ENCODE peak calls at places on chromosomes 1 and 21, in eight cellular contexts. Q is tibial nerve; N is endodermal cell; B is ascending aorta; C is SJSA1; V is psoas muscle; Z is naive thymus-derived CD4-positive, alpha-beta T cell; F is Panc1. K is an unnamed sample. For H3K36me3 and H3K27me3, the result is how much of the 10 kb centered on the place peaks cover.

GRCh38 chr1:54800899-54801759 is at the start of gene TTC22:
- DNase-seq in C (no peak), N (peak), Z (peak), F (no peak), B (no peak), Q (no peak), V (peak), K (peak)

GRCh38 chr1:6962390-6962955 is 177.2 kb downstream of the CAMTA1 start:
- DNase-seq in Z (peak), C (no peak), Q (no peak), B (no peak), F (peak), N (peak), V (peak), K (peak)

GRCh38 chr1:4655674-4656532 is 1.5 kb downstream of the AJAP1 start:
- DNase-seq in N (peak), Q (peak), Z (no peak), C (no peak), F (no peak), B (no peak), V (peak), K (peak)

GRCh38 chr1:155681776-155682175 is 6.8 kb downstream of the YY1AP1 start:
- DNase-seq in Z (no peak), Q (no peak), F (no peak), B (no peak), C (no peak), N (no peak), V (no peak), K (no peak)

GRCh38 chr21:44708213-44708865 is 3.0 kb downstream of the TSPEAR start:
- DNase-seq in V (no peak), C (no peak), N (peak), B (peak), Q (no peak), Z (no peak), F (no peak), K (peak)

GRCh38 chr1:159250817-159251216 is 46.1 kb downstream of the ACKR1 start:
- DNase-seq in N (peak), F (no peak), V (no peak), Z (no peak), Q (no peak), C (no peak), B (no peak), K (no peak)

GRCh38 chr21:14864211-14865021 is 200.4 kb downstream of the NRIP1 start:
- DNase-seq in Z (peak), V (peak), N (peak), Q (peak), C (peak), F (no peak), B (no peak), K (no peak)

GRCh38 chr1:172917972-172918371 is 132.8 kb downstream of the TNFSF18 start:
- DNase-seq in Z (no peak), C (peak), B (peak), V (no peak), Q (no peak), N (no peak), F (peak), K (no peak)

GRCh38 chr1:1399870-1400575 is 888 bp upstream of the CCNL2 start:
- DNase-seq in N (peak), C (no peak), F (no peak), Z (no peak), Q (no peak), V (no peak), B (no peak), K (peak)

GRCh38 chr1:216937491-216937890 is 214.3 kb upstream of the ESRRG start:
- DNase-seq in Z (no peak), V (no peak), C (no peak), F (no peak), N (peak), B (no peak), Q (no peak), K (no peak)

GRCh38 chr1:225694151-225694603 is 41.3 kb upstream of the ENAH start:
- DNase-seq in Z (no peak), N (no peak), C (no peak), B (peak), Q (no peak), F (no peak), V (no peak), K (no peak)

DNA sequence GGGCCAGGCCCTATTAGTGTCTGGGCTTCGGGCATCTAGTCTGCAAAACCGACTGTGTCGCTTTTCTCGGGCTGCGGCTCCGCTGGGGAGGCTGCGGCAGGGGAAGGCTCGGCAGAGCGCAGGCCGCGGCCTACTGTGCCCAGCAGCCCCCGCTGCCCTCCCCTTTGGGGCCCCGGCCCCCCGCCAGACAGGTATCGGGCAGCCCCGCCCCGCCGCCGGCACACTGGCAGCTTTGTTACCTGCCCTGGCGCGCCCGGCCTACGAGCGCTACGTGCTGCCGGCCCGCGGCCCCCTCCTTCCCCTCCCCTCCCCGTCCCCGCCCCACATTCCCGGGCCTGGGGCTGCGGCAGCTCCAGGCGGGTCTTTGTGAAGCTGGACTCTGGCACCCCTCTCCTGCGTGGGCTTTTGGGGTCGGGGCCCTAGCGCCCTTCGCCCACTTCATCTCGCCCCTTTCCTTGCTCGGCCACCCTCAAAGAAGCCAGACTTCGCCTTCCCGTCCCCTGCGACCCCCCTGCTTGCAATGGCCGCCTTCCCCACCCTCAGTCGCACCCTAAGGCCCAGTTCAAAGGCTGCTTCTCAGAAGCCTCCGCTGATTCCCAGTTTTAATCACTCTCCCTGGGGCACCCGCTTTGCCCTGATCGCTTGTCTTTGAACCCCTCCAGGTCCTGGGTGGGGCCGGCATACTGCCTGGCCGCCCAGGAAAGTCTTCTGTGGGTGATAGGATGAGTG is 48.9 kb upstream of the SLC2A1 start:
- DNase-seq in N (peak), Z (no peak), B (no peak), Q (no peak), C (no peak), F (no peak), V (no peak), K (peak)
- H3K4me3 ChIP-seq in N (no peak), Z (no peak), B (no peak), Q (no peak), C (no peak), F (no peak), V (no peak), K (peak)

GRCh38 chr21:32508558-32508957 is 76.8 kb downstream of the TCP10L start:
- DNase-seq in Q (no peak), B (peak), C (no peak), V (no peak), N (no peak), Z (no peak), F (no peak), K (no peak)

DNA sequence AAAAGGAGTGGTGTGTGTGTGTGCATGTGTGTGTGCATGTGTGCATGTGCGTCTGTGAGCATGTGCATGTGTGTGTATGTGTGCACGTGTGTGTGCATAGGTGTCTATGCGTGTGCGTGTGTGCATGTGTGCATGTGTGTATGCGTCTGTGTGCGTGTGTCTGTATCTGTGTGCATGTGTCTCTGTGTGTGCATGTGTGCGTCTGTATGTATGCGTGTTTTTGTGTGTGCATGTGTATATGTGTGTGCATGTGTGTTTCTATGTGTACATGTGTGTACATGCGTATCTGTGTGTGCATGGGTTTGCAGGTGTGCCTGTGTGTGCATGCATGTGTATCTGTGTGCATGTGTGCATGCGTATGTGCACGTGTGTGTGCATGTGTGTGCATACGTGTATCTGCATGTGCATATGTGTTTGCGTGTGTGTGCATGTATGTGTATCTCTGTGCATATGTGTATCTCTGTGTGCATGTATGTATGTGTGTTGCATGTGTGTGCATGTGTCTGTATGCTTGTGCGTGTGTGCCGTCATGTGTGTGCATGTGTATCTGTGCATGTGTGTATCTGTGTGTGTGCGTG is 77.9 kb downstream of the TCP10L start:
- DNase-seq in F (no peak), Z (no peak), C (no peak), V (no peak), Q (no peak), N (no peak), B (peak), K (no peak)
- H3K36me3 ChIP-seq in F (under half), Z (under half), C (under half), V (under half), Q (half or more), N (under half), B (under half), K (under half)

GRCh38 chr1:46523556-46524443 is 27.6 kb downstream of the KNCN start:
- DNase-seq in Z (no peak), F (no peak), Q (no peak), B (no peak), V (no peak), C (no peak), N (peak), K (no peak)

GRCh38 chr1:46522969-46523320 is 28.5 kb downstream of the KNCN start:
- DNase-seq in N (peak), V (no peak), B (no peak), Z (no peak), F (no peak), C (no peak), Q (no peak), K (peak)

GRCh38 chr1:46525253-46525983 is 26.0 kb downstream of the KNCN start:
- DNase-seq in B (no peak), C (no peak), V (no peak), N (peak), F (no peak), Q (no peak), Z (no peak), K (peak)

GRCh38 chr1:46526013-46526688 is 25.3 kb downstream of the KNCN start:
- DNase-seq in V (no peak), Q (no peak), B (no peak), N (no peak), Z (no peak), F (no peak), C (no peak), K (peak)

DNA sequence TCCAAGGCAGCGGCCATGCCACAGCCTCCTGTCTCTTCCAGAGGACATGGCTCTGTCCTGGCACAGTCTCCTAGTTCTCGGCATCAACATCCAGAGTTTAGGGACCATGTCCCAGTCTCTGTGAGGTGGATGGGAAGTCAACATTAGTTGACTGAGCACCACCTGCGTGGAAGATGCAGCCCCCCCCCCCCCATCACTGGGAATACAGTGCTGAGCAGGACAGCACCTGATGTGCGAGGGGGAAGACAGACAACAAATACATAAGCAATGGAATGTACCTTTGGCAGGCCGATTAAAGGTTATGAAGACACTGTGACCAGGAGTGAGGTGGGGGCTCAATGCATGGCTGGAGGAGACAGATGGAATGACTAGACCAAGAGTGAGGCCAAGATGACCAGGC is 26.6 kb downstream of the KNCN start:
- DNase-seq in F (no peak), V (no peak), C (no peak), Z (no peak), N (no peak), B (no peak), Q (no peak), K (no peak)
- H3K27me3 ChIP-seq in F (under half), V (under half), C (under half), Z (under half), N (half or more), B (under half), Q (under half), K (half or more)

GRCh38 chr1:33346921-33347649 is 26.2 kb upstream of the A3GALT2 start:
- DNase-seq in F (peak), V (peak), N (no peak), B (peak), Z (no peak), Q (no peak), C (peak), K (no peak)

GRCh38 chr1:33347650-33347992 is 26.7 kb upstream of the A3GALT2 start:
- DNase-seq in Q (no peak), C (peak), N (no peak), F (no peak), V (peak), B (no peak), Z (no peak), K (no peak)

GRCh38 chr1:33342041-33342723 is 21.3 kb upstream of the A3GALT2 start:
- DNase-seq in N (peak), Q (peak), F (peak), Z (no peak), V (peak), B (peak), C (peak), K (peak)

GRCh38 chr1:33343539-33343938 is 22.6 kb upstream of the A3GALT2 start:
- DNase-seq in F (no peak), N (no peak), Z (no peak), V (no peak), C (no peak), Q (no peak), B (no peak), K (no peak)

DNA sequence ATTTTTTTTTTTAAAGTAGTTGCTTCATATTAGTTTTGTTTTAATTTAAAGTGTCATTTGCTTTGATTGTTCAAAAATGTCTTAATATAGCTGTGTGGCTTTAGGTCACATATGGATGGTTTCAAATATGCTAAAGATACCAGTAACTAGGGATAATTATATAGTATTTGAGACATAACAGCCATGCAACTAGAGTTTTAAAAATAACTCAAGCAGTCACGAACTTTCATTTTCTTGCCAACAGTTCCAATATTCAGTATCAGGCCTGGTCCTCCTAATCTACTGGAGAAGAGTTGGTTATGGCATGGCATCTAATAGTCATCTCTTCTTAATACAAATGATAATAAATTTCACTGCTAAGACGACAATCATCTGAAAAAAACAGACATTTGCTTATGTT is 24.0 kb upstream of the A3GALT2 start:
- DNase-seq in C (no peak), Q (no peak), N (no peak), F (no peak), V (no peak), Z (no peak), B (no peak), K (no peak)
- H3K4me3 ChIP-seq in C (no peak), Q (no peak), N (no peak), F (no peak), V (peak), Z (no peak), B (peak), K (no peak)

DNA sequence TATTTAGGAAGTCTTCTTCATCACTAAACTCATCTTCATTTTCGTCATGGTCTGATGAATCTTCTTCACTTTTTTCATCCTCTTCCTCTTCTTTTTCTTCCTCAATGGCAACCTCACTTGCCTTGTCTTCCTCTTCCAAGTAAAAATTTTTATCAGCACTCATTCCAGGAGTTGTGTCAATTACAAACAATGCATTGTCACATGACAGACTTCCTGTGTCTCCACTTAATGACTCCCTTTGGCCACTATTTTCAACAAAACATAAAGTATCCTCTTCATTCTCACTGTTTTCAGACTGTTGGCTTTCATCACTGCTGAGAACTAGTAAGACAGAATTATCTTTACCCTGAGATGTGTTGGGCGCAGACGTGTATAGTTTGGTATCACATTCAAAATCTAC is 2.7 kb downstream of the DNTTIP2 start:
- DNase-seq in C (no peak), Q (no peak), Z (no peak), N (no peak), B (no peak), F (no peak), V (no peak), K (no peak)
- H3K36me3 ChIP-seq in C (half or more), Q (half or more), Z (under half), N (half or more), B (under half), F (under half), V (under half), K (under half)

GRCh38 chr1:200849430-200849829 is 23.4 kb upstream of the GPR25 start:
- DNase-seq in Z (no peak), N (no peak), C (no peak), Q (no peak), F (no peak), V (no peak), B (no peak), K (no peak)
- H3K27me3 ChIP-seq in Z (under half), N (under half), C (under half), Q (under half), F (under half), V (under half), B (under half), K (under half)

GRCh38 chr1:153515504-153516394 is 20.0 kb downstream of the S100A6 start:
- DNase-seq in B (peak), F (no peak), V (no peak), Z (no peak), N (no peak), C (no peak), Q (no peak), K (peak)
- H3K4me3 ChIP-seq in B (no peak), F (no peak), V (no peak), Z (no peak), N (no peak), C (no peak), Q (no peak), K (no peak)

GRCh38 chr1:79232831-79233230 is 226.3 kb upstream of the ADGRL4 start:
- DNase-seq in N (no peak), C (no peak), B (no peak), Z (no peak), Q (no peak), F (no peak), V (no peak), K (no peak)
- H3K36me3 ChIP-seq in N (under half), C (under half), B (under half), Z (under half), Q (under half), F (under half), V (under half), K (under half)

DNA sequence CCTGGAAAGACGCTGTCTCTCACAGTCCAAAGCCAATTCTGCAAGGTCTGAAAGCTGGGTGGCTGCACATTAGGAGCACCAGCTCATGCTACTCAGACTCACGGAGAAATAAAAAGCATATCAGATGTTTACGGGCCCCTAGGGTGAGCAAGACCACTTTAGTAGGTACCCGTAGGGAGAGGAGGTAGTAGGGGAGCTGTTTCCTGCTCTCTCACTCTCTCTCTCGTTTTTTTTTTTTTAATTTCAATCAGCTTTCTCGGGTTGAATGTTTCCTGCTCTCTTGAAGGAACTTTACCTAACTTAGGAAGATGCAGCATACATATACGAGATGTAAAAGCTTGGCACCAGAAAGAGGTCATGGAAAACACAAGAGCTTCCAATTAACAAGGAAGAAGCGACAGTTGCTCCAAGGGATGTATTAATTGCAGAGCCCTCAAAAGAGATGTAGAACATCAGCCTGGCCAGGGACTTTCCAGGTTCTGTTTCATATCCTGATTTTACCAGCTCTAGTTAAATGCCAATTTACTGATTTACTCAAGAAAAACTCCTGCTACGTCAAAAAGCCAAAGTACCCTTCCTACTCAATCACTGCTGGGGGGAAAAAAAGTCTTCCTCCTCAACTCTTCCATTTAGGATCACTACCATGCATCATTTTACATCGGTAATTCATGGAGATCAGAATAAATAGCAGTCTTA is 3.1 kb downstream of the LORICRIN start:
- DNase-seq in V (no peak), N (no peak), Q (no peak), F (no peak), Z (no peak), C (no peak), B (no peak), K (no peak)
- H3K27me3 ChIP-seq in V (half or more), N (half or more), Q (under half), F (under half), Z (under half), C (half or more), B (under half), K (under half)

DNA sequence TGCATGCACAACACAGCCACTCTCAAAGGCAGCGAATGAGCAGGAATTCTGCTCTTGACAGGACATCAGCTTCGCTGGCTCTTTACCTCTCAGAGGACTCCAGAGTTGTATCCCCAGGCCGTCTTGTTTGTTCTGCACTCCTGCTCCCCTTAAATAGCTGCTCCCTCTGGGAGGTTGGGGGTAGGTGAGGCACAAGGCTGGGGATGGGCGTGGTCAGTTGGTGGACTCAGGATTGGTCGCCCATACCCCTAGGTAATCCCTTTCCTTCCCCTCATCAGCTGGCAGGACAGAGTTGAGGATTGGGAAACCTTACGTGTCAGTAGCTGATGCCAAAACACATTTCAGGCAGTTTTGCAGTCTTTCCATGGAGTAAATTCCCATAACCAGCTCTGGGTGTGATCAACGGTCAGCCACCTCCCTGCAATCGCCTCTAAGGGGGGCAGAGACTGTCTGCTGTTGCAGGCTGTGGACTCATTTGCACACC is at the start of gene PLA2G2A:
- DNase-seq in C (no peak), B (peak), N (no peak), Z (no peak), Q (peak), V (no peak), F (no peak), K (no peak)
- H3K4me3 ChIP-seq in C (no peak), B (no peak), N (no peak), Z (no peak), Q (no peak), V (peak), F (no peak), K (no peak)